ENCODE peak calls at places on chromosomes 1 and 21, in four cellular contexts. S is HTR-8/SVneo; Y is substantia nigra; E is stimulated activated CD8-positive, alpha-beta memory T cell treated with anti-CD3 and anti-CD28 coated beads, Interleukin-2, amount 100 ng/mL, for 1 hour. W is an unnamed sample.
A peak's percentile ranks its signal among the peaks of the same experiment; 100 is the strongest.

GRCh38 chr1:117664314-117664713 is 58.5 kb downstream of the TENT5C start:
- DNase-seq in S (no peak), Y (no peak), E (no peak), W (no peak)

GRCh38 chr21:38303300-38303699 is 46.5 kb downstream of the KCNJ15 start:
- DNase-seq in S (peak; percentile 45), Y (no peak), E (no peak), W (peak; percentile 69)

GRCh38 chr21:28601708-28602107 is 391.0 kb downstream of the LTN1 start:
- DNase-seq in S (no peak), Y (no peak), E (no peak), W (no peak)

GRCh38 chr21:14523234-14523633 is 22.9 kb downstream of the SAMSN1 start:
- DNase-seq in S (no peak), Y (no peak), E (no peak), W (no peak)

GRCh38 chr21:42734323-42734971 is 81.0 kb downstream of the PDE9A start:
- DNase-seq in S (no peak), Y (no peak), E (no peak), W (no peak)

GRCh38 chr1:119323216-119323982 is 45.2 kb upstream of the HAO2 start:
- DNase-seq in S (no peak), Y (no peak), E (no peak), W (no peak)

GRCh38 chr1:87800006-87800405 is 471.3 kb downstream of the LMO4 start:
- DNase-seq in S (no peak), Y (no peak), E (no peak), W (no peak)

GRCh38 chr1:44723496-44724407 is 7.2 kb downstream of the RNU5D-1 start:
- DNase-seq in S (no peak), Y (no peak), E (no peak), W (no peak)

GRCh38 chr1:226510453-226510852 is 38.1 kb upstream of the STUM start:
- DNase-seq in S (no peak), Y (no peak), E (no peak), W (no peak)

GRCh38 chr1:225897595-225898514 is 8.9 kb upstream of the LEFTY1 start:
- DNase-seq in S (no peak), Y (no peak), E (no peak), W (no peak)

GRCh38 chr1:46215504-46215903 is 12.4 kb downstream of the LURAP1 start:
- DNase-seq in S (no peak), Y (no peak), E (no peak), W (no peak)

GRCh38 chr1:4262665-4263064 is 362.6 kb upstream of the C1orf174 start:
- DNase-seq in S (no peak), Y (no peak), E (no peak), W (no peak)

GRCh38 chr1:30757196-30757949 is at the start of gene LAPTM5:
- DNase-seq in S (no peak), Y (no peak), E (no peak), W (no peak)

GRCh38 chr1:186531561-186532165 is 70.7 kb upstream of the PDC start:
- DNase-seq in S (no peak), Y (no peak), E (no peak), W (no peak)

GRCh38 chr1:12636098-12636950 is 7.6 kb upstream of the AADACL4 start:
- DNase-seq in S (peak; percentile 76), Y (no peak), E (no peak), W (peak; percentile 92)

GRCh38 chr1:941588-942383 is 17.3 kb downstream of the NOC2L start:
- DNase-seq in S (no peak), Y (no peak), E (no peak), W (peak; percentile 44)

GRCh38 chr1:234897754-234898454 is 230.7 kb downstream of the TOMM20 start:
- DNase-seq in S (no peak), Y (no peak), E (no peak), W (no peak)

GRCh38 chr1:109257682-109258421 is 8.5 kb downstream of the CELSR2 start:
- DNase-seq in S (no peak), Y (no peak), E (no peak), W (no peak)

GRCh38 chr1:157382351-157382750 is 170.0 kb downstream of the FCRL5 start:
- DNase-seq in S (no peak), Y (no peak), E (no peak), W (no peak)

GRCh38 chr1:61293197-61293596 is 210.8 kb downstream of the NFIA start:
- DNase-seq in S (no peak), Y (no peak), E (no peak), W (no peak)

GRCh38 chr1:165828581-165829329 is 1.3 kb downstream of the UCK2 start:
- DNase-seq in S (peak; percentile 68), Y (no peak), E (no peak), W (peak; percentile 91)

GRCh38 chr21:35696644-35697043 is 363.7 kb downstream of the SETD4 start:
- DNase-seq in S (no peak), Y (no peak), E (no peak), W (no peak)

GRCh38 chr1:56535362-56535761 is 44.0 kb downstream of the PLPP3 start:
- DNase-seq in S (no peak), Y (no peak), E (no peak), W (no peak)

GRCh38 chr1:10539411-10540043 is 64.8 kb downstream of the PEX14 start:
- DNase-seq in S (no peak), Y (no peak), E (no peak), W (no peak)

GRCh38 chr1:89724369-89725015 is 91.6 kb downstream of the LRRC8C start:
- DNase-seq in S (no peak), Y (no peak), E (no peak), W (no peak)

GRCh38 chr1:69121708-69122107 is 446.0 kb upstream of the LRRC7 start:
- DNase-seq in S (no peak), Y (no peak), E (no peak), W (no peak)

GRCh38 chr1:15120251-15120945 is 33.1 kb upstream of the TMEM51 start:
- DNase-seq in S (no peak), Y (no peak), E (no peak), W (no peak)